ENCODE peak calls at places on chromosome 22, in four cellular contexts. C, M, U and P are unnamed samples.

GRCh38 chr22:50260801-50261614 is 475 bp downstream of the MAPK12 start:
- DNase-seq in C (peak; percentile 55), M (peak; percentile 70), U (no peak), P (peak; percentile 84)

GRCh38 chr22:36885474-36885873 is 24.7 kb downstream of the NCF4 start:
- DNase-seq in M (no peak), U (no peak), C (no peak), P (no peak)

GRCh38 chr22:44291265-44292006 is 21.3 kb downstream of the SHISAL1 start:
- DNase-seq in M (no peak), U (no peak), C (no peak), P (no peak)

GRCh38 chr22:37464181-37464580 is 22.0 kb downstream of the MFNG start:
- DNase-seq in M (peak; percentile 63), U (no peak), C (no peak), P (peak; percentile 67)

GRCh38 chr22:35355744-35356420 is 25.0 kb upstream of the HMOX1 start:
- DNase-seq in C (no peak), M (no peak), U (no peak), P (no peak)

GRCh38 chr22:42863349-42863911 is 6.4 kb upstream of the ARFGAP3 start:
- DNase-seq in M (peak; percentile 26), U (peak; percentile 40), C (peak; percentile 43), P (no peak)

GRCh38 chr22:20760084-20760483 is 13.8 kb upstream of the SERPIND1 start:
- DNase-seq in C (no peak), M (no peak), U (no peak), P (no peak)

GRCh38 chr22:48755332-48755949 is 1072.2 kb downstream of the BRD1 start:
- DNase-seq in U (no peak), M (no peak), C (no peak), P (no peak)

GRCh38 chr22:27591060-27591459 is 210.5 kb downstream of the MN1 start:
- DNase-seq in M (no peak), U (no peak), C (no peak), P (no peak)

GRCh38 chr22:47409501-47410275 is 647.2 kb downstream of the TBC1D22A start:
- DNase-seq in U (no peak), C (no peak), M (no peak), P (no peak)

GRCh38 chr22:28952857-28953256 is 69.5 kb downstream of the ZNRF3 start:
- DNase-seq in M (no peak), C (no peak), U (no peak), P (no peak)

GRCh38 chr22:23066200-23067022 is 3.9 kb upstream of the GNAZ start:
- DNase-seq in U (no peak), C (no peak), M (no peak), P (no peak)

GRCh38 chr22:37771081-37771480 is 36.7 kb upstream of the GCAT start:
- DNase-seq in C (no peak), U (no peak), M (no peak), P (no peak)

GRCh38 chr22:36486619-36487384 is 5.4 kb upstream of the TXN2 start:
- DNase-seq in C (peak; percentile 37), M (peak; percentile 41), U (peak; percentile 41), P (peak; percentile 82)

GRCh38 chr22:27370281-27370680 is 431.3 kb downstream of the MN1 start:
- DNase-seq in M (peak; percentile 26), C (no peak), U (no peak), P (peak; percentile 87)

GRCh38 chr22:32020117-32020516 is 22.9 kb upstream of the SLC5A1 start:
- DNase-seq in C (peak; percentile 6), M (no peak), U (no peak), P (no peak)

GRCh38 chr22:45608763-45609180 is 62.9 kb upstream of the ATXN10 start:
- DNase-seq in U (no peak), C (no peak), M (peak; percentile 31), P (no peak)

GRCh38 chr22:20243545-20244249 is 24.4 kb downstream of the RTN4R start:
- DNase-seq in C (peak; percentile 16), U (peak; percentile 27), M (peak; percentile 24), P (peak; percentile 83)

GRCh38 chr22:23818541-23818940 is 20.3 kb downstream of the DERL3 start:
- DNase-seq in U (no peak), C (no peak), M (no peak), P (peak; percentile 76)

GRCh38 chr22:19626666-19627065 is 87.6 kb upstream of the SEPTIN5 start:
- DNase-seq in M (no peak), U (no peak), C (no peak), P (peak; percentile 63)

GRCh38 chr22:47125603-47126002 is 363.2 kb downstream of the TBC1D22A start:
- DNase-seq in U (no peak), M (peak; percentile 47), C (no peak), P (no peak)